ENCODE peak calls at places on chromosome 4, in four cellular contexts. S, N, E and B are unnamed samples. For H3K4me1, the result is how much of the 10 kb centered on the place peaks cover.

GRCh38 chr4:70505152-70505748 is 13.1 kb upstream of the AMTN start:
- DNase-seq in S (peak), N (no peak), E (peak), B (peak)

GRCh38 chr4:153804742-153805141 is 15.9 kb upstream of the SFRP2 start:
- DNase-seq in S (no peak), N (no peak), E (no peak), B (no peak)

GRCh38 chr4:137531951-137532868 is at the start of gene PCDH18:
- DNase-seq in S (peak), N (peak), E (peak), B (no peak)

GRCh38 chr4:22462693-22463092 is 53.2 kb downstream of the ADGRA3 start:
- DNase-seq in S (no peak), N (no peak), E (no peak), B (no peak)

GRCh38 chr4:128528793-128529553 is 241.4 kb upstream of the PGRMC2 start:
- DNase-seq in S (no peak), N (no peak), E (peak), B (no peak)

GRCh38 chr4:98470366-98470765 is 188.0 kb downstream of the TSPAN5 start:
- DNase-seq in S (no peak), N (no peak), E (no peak), B (no peak)

GRCh38 chr4:4625488-4625887 is 83.6 kb upstream of the STX18 start:
- DNase-seq in S (no peak), N (no peak), E (no peak), B (no peak)

GRCh38 chr4:174201898-174202297 is 81.6 kb downstream of the FBXO8 start:
- DNase-seq in S (no peak), N (no peak), E (no peak), B (no peak)

GRCh38 chr4:61336911-61337310 is 136.8 kb downstream of the ADGRL3 start:
- DNase-seq in S (no peak), N (no peak), E (no peak), B (no peak)

GRCh38 chr4:61915501-61915900 is 715.4 kb downstream of the ADGRL3 start:
- DNase-seq in S (no peak), N (no peak), E (no peak), B (no peak)

GRCh38 chr4:153117554-153117953 is 86.7 kb upstream of the TRIM2 start:
- DNase-seq in S (no peak), N (no peak), E (no peak), B (no peak)

GRCh38 chr4:183130328-183131155 is 31.5 kb downstream of the WWC2 start:
- DNase-seq in S (no peak), N (peak), E (peak), B (no peak)

GRCh38 chr4:73815145-73815544 is 21.3 kb upstream of the CXCL6 start:
- DNase-seq in S (no peak), N (no peak), E (no peak), B (no peak)

GRCh38 chr4:40750461-40751258 is 905 bp downstream of the NSUN7 start:
- DNase-seq in S (no peak), N (no peak), E (no peak), B (no peak)

GRCh38 chr4:3315566-3315965 is 22.7 kb downstream of the RGS12 start:
- DNase-seq in S (peak), N (no peak), E (no peak), B (no peak)

GRCh38 chr4:176526704-176527103 is 206.9 kb downstream of the SPCS3 start:
- DNase-seq in S (no peak), N (no peak), E (no peak), B (no peak)

GRCh38 chr4:38189445-38189844 is 229.2 kb downstream of the PTTG2 start:
- DNase-seq in S (peak), N (no peak), E (no peak), B (no peak)

GRCh38 chr4:158949094-158949493 is 153.8 kb upstream of the RAPGEF2 start:
- DNase-seq in S (no peak), N (no peak), E (no peak), B (no peak)

GRCh38 chr4:89641367-89641687 is 195.6 kb downstream of the SNCA start:
- DNase-seq in S (no peak), N (no peak), E (no peak), B (no peak)

GRCh38 chr4:39480251-39480650 is 21.4 kb downstream of the LIAS start:
- DNase-seq in S (no peak), N (no peak), E (no peak), B (no peak)

GRCh38 chr4:125538670-125539069 is 223.9 kb downstream of the FAT4 start:
- DNase-seq in S (no peak), N (no peak), E (no peak), B (no peak)

GRCh38 chr4:80361329-80361900 is 25.9 kb downstream of the CFAP299 start:
- DNase-seq in S (no peak), N (no peak), E (no peak), B (no peak)

GRCh38 chr4:76867880-76868655 is 29.9 kb downstream of the SOWAHB start:
- DNase-seq in S (peak), N (no peak), E (no peak), B (no peak)

GRCh38 chr4:17286737-17287460 is 225.0 kb downstream of the QDPR start:
- DNase-seq in S (no peak), N (no peak), E (no peak), B (no peak)

GRCh38 chr4:108644237-108644636 is 6.2 kb upstream of the OSTC start:
- DNase-seq in S (no peak), N (no peak), E (no peak), B (no peak)

GRCh38 chr4:95580226-95580625 is 31.5 kb upstream of the UNC5C start:
- DNase-seq in S (no peak), N (no peak), E (no peak), B (no peak)

GRCh38 chr4:141580523-141580922 is 55.9 kb upstream of the IL15 start:
- DNase-seq in S (no peak), N (no peak), E (no peak), B (no peak)

GRCh38 chr4:189436207-189436606 is 504.5 kb upstream of the FRG1 start:
- DNase-seq in S (no peak), N (no peak), E (no peak), B (no peak)
- TF ChIP-seq CTCF in S (no peak), N (peak), E (no peak), B (no peak)

GRCh38 chr4:113563691-113564378 is 197.7 kb downstream of the CAMK2D start:
- DNase-seq in S (no peak), N (no peak), E (no peak), B (no peak)
- H3K4me1 ChIP-seq in S (under half), N (under half), E (under half), B (under half)

DNA sequence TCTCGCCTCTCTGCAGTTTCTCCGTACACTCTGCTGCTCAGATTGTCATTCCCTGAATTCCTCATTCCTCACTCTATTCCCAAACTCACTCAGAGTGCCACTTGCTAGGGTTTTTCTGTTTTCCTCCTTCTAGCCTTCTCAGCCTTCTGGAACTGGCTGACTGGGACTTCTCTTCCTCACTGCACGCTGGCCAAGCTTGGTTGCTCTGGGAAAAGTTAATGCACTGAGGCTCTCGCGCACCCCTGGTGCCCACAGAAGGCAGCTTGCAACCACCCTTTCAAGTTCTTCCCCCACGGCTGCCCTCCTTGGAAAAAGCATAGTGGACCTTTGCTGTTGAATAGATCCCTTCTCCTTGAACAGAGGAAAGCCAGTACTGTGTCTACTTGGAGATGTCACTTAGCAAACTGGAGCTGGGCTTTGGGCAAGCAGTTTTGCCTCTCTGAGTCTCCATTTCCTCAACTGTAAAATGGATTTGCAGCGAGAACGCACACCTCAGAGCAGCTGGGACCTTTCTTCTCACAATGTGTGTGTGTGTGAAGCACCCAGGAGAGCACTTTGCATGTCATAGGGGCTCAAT is 6.0 kb upstream of the CCKAR start:
- DNase-seq in S (no peak), N (no peak), E (no peak), B (no peak)
- TF ChIP-seq CTCF in S (no peak), N (no peak), E (no peak), B (no peak)

GRCh38 chr4:155966661-155967060 is 13.0 kb upstream of the CTSO start:
- DNase-seq in S (no peak), N (no peak), E (no peak), B (no peak)

GRCh38 chr4:155967098-155967497 is 13.4 kb upstream of the CTSO start:
- DNase-seq in S (no peak), N (no peak), E (no peak), B (no peak)

GRCh38 chr4:155962697-155963096 is 9.0 kb upstream of the CTSO start:
- DNase-seq in S (no peak), N (no peak), E (no peak), B (no peak)

GRCh38 chr4:155964016-155964891 is 10.6 kb upstream of the CTSO start:
- DNase-seq in S (no peak), N (no peak), E (no peak), B (no peak)

GRCh38 chr4:155966171-155966570 is 12.5 kb upstream of the CTSO start:
- DNase-seq in S (no peak), N (no peak), E (no peak), B (no peak)
- H3K4me1 ChIP-seq in S (under half), N (under half), E (under half), B (under half)

DNA sequence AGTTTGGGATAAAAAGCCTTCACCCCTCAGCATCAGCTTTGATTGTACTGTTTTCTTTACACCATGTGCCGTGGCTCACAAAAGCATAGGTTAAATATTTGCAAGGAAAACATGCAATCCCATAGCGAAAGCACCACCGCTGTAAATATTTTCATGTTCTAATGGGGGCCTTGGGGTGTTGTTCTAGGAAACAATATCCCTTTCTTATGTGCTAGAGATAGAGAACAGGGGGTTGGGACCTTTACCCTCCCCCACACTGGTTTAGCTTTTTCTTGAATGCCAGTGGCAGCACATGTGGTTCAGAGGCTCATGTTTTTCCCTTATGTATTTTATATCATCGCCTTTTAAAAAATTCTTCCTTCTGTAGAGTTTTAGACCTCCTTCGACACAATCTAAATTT is 422.7 kb upstream of the TENM3 start:
- DNase-seq in S (no peak), N (no peak), E (no peak), B (no peak)
- TF ChIP-seq CTCF in S (no peak), N (no peak), E (no peak), B (no peak)